ENCODE peak calls at places on chromosomes 16 and 17, in seven cellular contexts. H, D, R, Z, E, X and B are unnamed samples.

GRCh38 chr17:80389011-80389995 is 25.7 kb upstream of the ENDOV start:
- DNase-seq in X (peak), Z (no peak), E (peak), D (no peak), R (no peak), H (no peak), B (no peak)

GRCh38 chr16:3171855-3172593 is 16.0 kb upstream of the OR1F1 start:
- DNase-seq in D (no peak), E (no peak), R (no peak), H (peak), Z (no peak), X (peak), B (no peak)

GRCh38 chr17:63704259-63704576 is 4.3 kb upstream of the LIMD2 start:
- DNase-seq in E (no peak), Z (no peak), X (no peak), D (no peak), R (no peak), H (no peak), B (no peak)

GRCh38 chr17:55549140-55549539 is 37.9 kb upstream of the SMIM36 start:
- DNase-seq in Z (no peak), H (no peak), X (no peak), R (peak), D (peak), E (no peak), B (peak)

GRCh38 chr17:34443832-34444469 is 80.9 kb upstream of the CCL1 start:
- DNase-seq in X (no peak), H (no peak), Z (no peak), R (no peak), E (no peak), D (no peak), B (no peak)

GRCh38 chr16:66603537-66604375 is 748 bp upstream of the CMTM3 start:
- DNase-seq in R (peak), Z (peak), E (peak), X (peak), H (no peak), D (peak), B (peak)

GRCh38 chr16:27430923-27431484 is 29.0 kb downstream of the IL21R start:
- DNase-seq in D (peak), E (no peak), H (no peak), R (peak), Z (no peak), X (peak), B (no peak)

GRCh38 chr17:80774146-80774545 is 217.5 kb upstream of the CHMP6 start:
- DNase-seq in H (no peak), R (no peak), E (no peak), X (peak), D (no peak), Z (no peak), B (no peak)

GRCh38 chr17:65355246-65355645 is 206.2 kb downstream of the AXIN2 start:
- DNase-seq in X (no peak), R (peak), E (no peak), H (no peak), D (no peak), Z (no peak), B (no peak)

GRCh38 chr16:67199808-67200198 is 872 bp downstream of the ELMO3 start:
- DNase-seq in Z (no peak), R (no peak), D (no peak), E (no peak), H (peak), X (no peak), B (no peak)

GRCh38 chr17:80785477-80786178 is 206.0 kb upstream of the CHMP6 start:
- DNase-seq in E (no peak), D (no peak), Z (no peak), H (no peak), R (no peak), X (no peak), B (no peak)

GRCh38 chr17:6941989-6942388 is 53.9 kb upstream of the ALOX12 start:
- DNase-seq in D (no peak), R (no peak), E (no peak), X (no peak), H (no peak), Z (no peak), B (no peak)

GRCh38 chr16:57379579-57379978 is 7.3 kb downstream of the CX3CL1 start:
- DNase-seq in H (peak), X (no peak), R (no peak), Z (no peak), D (peak), E (no peak), B (no peak)

GRCh38 chr16:79310734-79311133 is 289.8 kb downstream of the MAF start:
- DNase-seq in Z (no peak), E (no peak), D (no peak), X (no peak), R (no peak), H (no peak), B (no peak)

GRCh38 chr16:71711789-71712188 is 12.7 kb downstream of the PHLPP2 start:
- DNase-seq in Z (no peak), R (no peak), X (no peak), H (no peak), D (no peak), E (no peak), B (no peak)

GRCh38 chr16:683396-684066 is 603 bp downstream of the JMJD8 start:
- DNase-seq in X (no peak), E (no peak), R (no peak), Z (no peak), D (no peak), H (no peak), B (no peak)

GRCh38 chr17:77391668-77392375 is 251.1 kb downstream of the SEC14L1 start:
- DNase-seq in R (peak), Z (peak), E (peak), H (no peak), X (peak), D (peak), B (peak)

GRCh38 chr16:2278272-2278608 is 10.3 kb upstream of the RNPS1 start:
- DNase-seq in R (no peak), Z (no peak), H (no peak), D (no peak), X (no peak), E (no peak), B (no peak)

GRCh38 chr17:75588546-75589016 is 981 bp downstream of the MYO15B start:
- DNase-seq in R (no peak), E (no peak), H (no peak), Z (no peak), X (no peak), D (no peak), B (no peak)

GRCh38 chr16:51569204-51569911 is 418.3 kb upstream of the SALL1 start:
- DNase-seq in H (no peak), Z (no peak), E (peak), R (peak), D (peak), X (no peak), B (no peak)

GRCh38 chr16:73154063-73154870 is 106.3 kb upstream of the ZFHX3 start:
- DNase-seq in E (no peak), H (no peak), Z (no peak), R (peak), D (peak), X (no peak), B (no peak)

GRCh38 chr17:75720656-75721462 is at the start of gene ITGB4:
- DNase-seq in H (peak), R (no peak), D (peak), X (no peak), E (no peak), Z (peak), B (no peak)

GRCh38 chr16:84391151-84391873 is 23.0 kb downstream of the ATP2C2 start:
- DNase-seq in E (peak), X (peak), Z (no peak), H (no peak), D (peak), R (peak), B (peak)

GRCh38 chr16:74455213-74455612 is 33.9 kb upstream of the CLEC18B start:
- DNase-seq in Z (no peak), H (no peak), R (peak), E (peak), D (peak), X (peak), B (peak)

GRCh38 chr16:4693956-4694663 is 748 bp downstream of the NUDT16L1 start:
- DNase-seq in X (peak), Z (no peak), R (peak), D (peak), E (peak), H (peak), B (peak)

GRCh38 chr17:10652984-10653680 is 4.0 kb downstream of the MYH3 start:
- DNase-seq in X (no peak), D (peak), H (no peak), R (peak), Z (no peak), E (no peak), B (no peak)

GRCh38 chr17:9729034-9729650 is 62.2 kb downstream of the DHRS7C start:
- DNase-seq in D (peak), Z (no peak), H (no peak), E (peak), R (peak), X (peak), B (peak)

GRCh38 chr17:44408786-44409185 is 19.3 kb upstream of the ITGA2B start:
- DNase-seq in E (no peak), Z (no peak), H (no peak), D (no peak), R (no peak), X (no peak), B (no peak)

GRCh38 chr17:77436058-77436442 is 295.3 kb downstream of the SEC14L1 start:
- DNase-seq in Z (no peak), D (peak), H (no peak), E (no peak), X (peak), R (peak), B (peak)

GRCh38 chr16:49693445-49693844 is 162.5 kb downstream of the ZNF423 start:
- DNase-seq in X (no peak), D (no peak), H (no peak), R (no peak), E (no peak), Z (no peak), B (no peak)

GRCh38 chr16:50800074-50800473 is 58.2 kb downstream of the CYLD start:
- DNase-seq in X (no peak), H (no peak), E (no peak), R (no peak), Z (no peak), D (no peak), B (no peak)

GRCh38 chr17:76171701-76172100 is 30.7 kb upstream of the FOXJ1 start:
- DNase-seq in D (no peak), H (no peak), E (no peak), Z (no peak), R (no peak), X (no peak), B (no peak)

GRCh38 chr17:4548061-4548461 is 7.1 kb downstream of the MYBBP1A start:
- DNase-seq in R (no peak), H (no peak), D (no peak), E (no peak), Z (no peak), X (no peak), B (no peak)

GRCh38 chr17:73474370-73474988 is 162.7 kb upstream of the CDC42EP4 start:
- DNase-seq in H (no peak), D (peak), E (peak), R (peak), Z (peak), X (peak), B (peak)

GRCh38 chr16:16017812-16018211 is 68.4 kb downstream of the ABCC1 start:
- DNase-seq in X (peak), E (no peak), R (no peak), H (no peak), Z (no peak), D (no peak), B (no peak)

GRCh38 chr16:82655315-82655714 is 28.5 kb downstream of the CDH13 start:
- DNase-seq in D (peak), X (peak), H (no peak), Z (no peak), E (peak), R (peak), B (peak)

GRCh38 chr17:30062372-30062771 is 54.2 kb upstream of the NSRP1 start:
- DNase-seq in X (no peak), H (no peak), D (no peak), E (no peak), R (no peak), Z (no peak), B (no peak)

GRCh38 chr17:72614871-72615626 is 477.4 kb downstream of the SLC39A11 start:
- DNase-seq in R (peak), Z (peak), D (peak), H (no peak), E (peak), X (peak), B (no peak)

GRCh38 chr17:50087246-50087911 is 7.8 kb upstream of the PDK2 start:
- DNase-seq in X (peak), D (peak), H (peak), E (peak), Z (peak), R (peak), B (peak)

GRCh38 chr16:11162571-11163268 is 93.3 kb downstream of the SOCS1 start:
- DNase-seq in D (no peak), X (no peak), H (no peak), R (no peak), E (no peak), Z (no peak), B (peak)

GRCh38 chr16:11161439-11161838 is 94.6 kb downstream of the SOCS1 start:
- DNase-seq in E (no peak), R (no peak), H (no peak), Z (no peak), X (no peak), D (no peak), B (no peak)

GRCh38 chr16:11163761-11164261 is 92.2 kb downstream of the SOCS1 start:
- DNase-seq in H (no peak), Z (no peak), D (no peak), X (no peak), R (no peak), E (no peak), B (peak)

GRCh38 chr16:11160676-11161115 is 95.3 kb downstream of the SOCS1 start:
- DNase-seq in E (no peak), Z (no peak), X (no peak), H (no peak), R (no peak), D (no peak), B (no peak)

GRCh38 chr16:11161974-11162373 is 94.0 kb downstream of the SOCS1 start:
- DNase-seq in E (no peak), X (no peak), H (no peak), D (no peak), R (no peak), Z (no peak), B (no peak)
- H3K4me3 ChIP-seq in E (no peak), X (no peak), H (no peak), D (no peak), R (no peak), Z (no peak), B (no peak)

GRCh38 chr16:11795887-11796226 is 1.2 kb downstream of the ZC3H7A start:
- DNase-seq in D (no peak), Z (no peak), R (no peak), X (no peak), H (no peak), E (no peak), B (no peak)

GRCh38 chr16:11796227-11797165 is 562 bp downstream of the ZC3H7A start:
- DNase-seq in D (peak), H (peak), E (peak), R (no peak), Z (peak), X (peak), B (peak)

GRCh38 chr16:11799017-11799381 is 1.9 kb upstream of the ZC3H7A start:
- DNase-seq in E (no peak), Z (no peak), X (no peak), D (no peak), H (no peak), R (no peak), B (no peak)

GRCh38 chr16:11797957-11798299 is 870 bp upstream of the ZC3H7A start:
- DNase-seq in H (no peak), D (no peak), E (no peak), R (no peak), Z (no peak), X (no peak), B (no peak)

DNA sequence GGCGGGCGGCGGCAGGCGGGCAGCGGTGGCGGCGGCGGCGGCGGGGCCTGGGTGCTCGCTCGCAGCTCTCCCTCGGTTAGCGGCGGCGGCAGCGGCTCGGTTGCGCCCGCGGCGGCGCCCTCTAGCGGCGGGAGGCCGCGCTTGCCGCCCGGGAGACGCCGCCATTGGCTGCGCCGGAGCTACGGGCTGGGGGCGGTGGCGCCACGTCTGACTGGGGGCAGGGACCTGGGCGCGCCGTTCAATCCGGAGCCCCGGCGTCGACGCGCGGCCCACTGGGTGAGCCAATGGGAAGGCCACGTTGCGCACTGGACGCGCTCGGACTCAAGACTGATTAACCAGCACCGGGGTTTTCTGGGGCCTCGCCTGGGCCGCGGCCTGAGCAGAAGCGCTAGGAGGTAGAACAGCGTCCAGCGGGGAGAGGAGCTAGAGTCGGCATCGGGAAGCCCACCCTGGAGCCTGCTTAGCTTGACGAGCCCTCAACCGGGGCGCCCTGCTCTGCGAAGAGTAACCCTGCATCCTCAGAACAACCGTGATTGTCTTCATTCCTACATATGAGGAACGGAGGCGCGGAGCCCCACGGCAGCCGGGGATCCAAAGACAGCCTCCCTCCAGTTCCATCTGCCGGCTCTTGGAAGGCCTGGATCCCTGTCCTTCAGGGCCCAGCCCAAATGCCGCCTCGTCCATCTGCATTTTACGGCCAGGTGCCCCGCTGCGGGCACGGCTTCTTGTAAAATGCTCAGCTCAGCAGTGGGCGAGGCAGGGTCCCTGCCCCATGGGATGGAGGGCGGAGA is at the start of gene ZC3H7A:
- DNase-seq in D (peak), Z (peak), R (peak), H (peak), E (peak), X (peak), B (peak)
- TF ChIP-seq CTCF in D (peak), Z (peak), R (no peak), H (peak), E (peak), X (peak), B (peak)

GRCh38 chr17:68598074-68598473 is 3.1 kb downstream of the FAM20A start:
- DNase-seq in E (no peak), H (no peak), R (no peak), Z (no peak), D (no peak), X (no peak), B (no peak)
- H3K4me3 ChIP-seq in E (no peak), H (no peak), R (no peak), Z (no peak), D (no peak), X (no peak), B (peak)

DNA sequence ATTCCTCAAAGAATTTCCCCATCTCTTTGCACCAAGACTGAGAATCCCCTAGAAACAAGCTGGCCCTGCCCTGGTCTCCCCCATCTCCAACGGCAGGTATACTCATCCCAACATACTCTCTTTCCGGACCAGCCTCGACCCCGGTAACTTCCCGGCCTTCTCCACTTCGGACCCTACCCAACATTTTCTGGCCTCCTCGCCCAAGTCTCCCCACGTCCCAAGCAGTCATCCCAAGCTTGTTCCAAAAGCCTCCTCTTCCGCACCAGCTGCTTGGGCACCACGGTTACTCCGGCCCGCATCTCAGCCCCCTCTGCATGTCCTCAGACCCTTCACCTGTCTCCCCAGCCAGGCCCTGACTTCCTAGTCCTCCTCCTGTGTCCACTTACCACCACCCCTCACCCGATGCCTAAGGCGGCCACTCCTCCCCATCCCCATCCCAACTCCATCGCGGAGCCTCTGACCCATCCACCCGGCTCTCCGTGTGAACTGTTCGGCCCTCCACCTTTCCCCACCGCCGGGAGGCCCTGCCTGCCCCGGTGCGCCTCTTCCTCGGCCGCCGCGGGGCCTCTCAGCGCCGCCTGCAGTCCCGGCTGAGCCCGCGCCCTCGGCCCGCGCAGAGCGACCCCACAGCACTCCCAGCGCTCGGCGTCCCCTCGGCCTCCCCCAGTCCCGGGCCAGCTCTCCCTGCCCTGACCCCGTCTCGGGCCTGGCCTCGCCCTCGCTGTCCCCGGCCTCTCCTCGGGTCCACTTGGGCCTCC is 993 bp downstream of the PITPNA start:
- DNase-seq in H (no peak), D (peak), Z (no peak), E (no peak), R (peak), X (no peak), B (peak)
- TF ChIP-seq CTCF in H (peak), D (peak), Z (no peak), E (peak), R (no peak), X (peak), B (peak)

GRCh38 chr16:81607006-81607405 is 162.4 kb downstream of the CMIP start:
- DNase-seq in X (no peak), R (no peak), Z (no peak), H (no peak), D (no peak), E (no peak), B (no peak)

GRCh38 chr16:81606039-81606438 is 161.4 kb downstream of the CMIP start:
- DNase-seq in X (no peak), H (no peak), E (no peak), R (no peak), D (no peak), Z (no peak), B (no peak)

GRCh38 chr16:81602377-81602776 is 157.8 kb downstream of the CMIP start:
- DNase-seq in Z (no peak), D (no peak), R (no peak), X (no peak), E (no peak), H (no peak), B (no peak)

GRCh38 chr16:81602792-81603191 is 158.2 kb downstream of the CMIP start:
- DNase-seq in R (no peak), D (no peak), X (no peak), Z (no peak), E (no peak), H (no peak), B (no peak)

GRCh38 chr16:81604960-81605383 is 160.4 kb downstream of the CMIP start:
- DNase-seq in D (peak), X (peak), Z (no peak), E (peak), R (peak), H (no peak), B (peak)
- H3K4me3 ChIP-seq in D (no peak), X (no peak), Z (no peak), E (no peak), R (no peak), H (no peak), B (no peak)

GRCh38 chr17:28727727-28728363 is 743 bp upstream of the NEK8 start:
- DNase-seq in E (peak), Z (no peak), X (peak), R (peak), D (peak), H (peak), B (peak)
- TF ChIP-seq CTCF in E (peak), Z (no peak), X (peak), R (peak), D (peak), H (no peak), B (peak)

GRCh38 chr16:13856398-13856797 is 63.6 kb upstream of the ERCC4 start:
- DNase-seq in H (no peak), Z (no peak), E (no peak), R (no peak), X (no peak), D (no peak), B (no peak)
- H3K4me3 ChIP-seq in H (no peak), Z (no peak), E (no peak), R (no peak), X (no peak), D (no peak), B (no peak)